ENCODE peak calls at places on chromosome 3, in six cellular contexts. V is IMR-90, P is ovary, Z is lower leg skin, S is H1, T is GM12891. W is an unnamed sample.

GRCh38 chr3:183085634-183086390 is 13.5 kb downstream of the MCCC1 start:
- DNase-seq in V (peak), P (no peak), Z (no peak), S (no peak), T (no peak), W (no peak)

GRCh38 chr3:64084640-64085039 is 61.3 kb upstream of the PSMD6 start:
- DNase-seq in V (peak), P (no peak), Z (no peak), S (no peak), T (no peak), W (peak)

GRCh38 chr3:72847282-72847681 is 963 bp downstream of the SHQ1 start:
- DNase-seq in V (no peak), P (no peak), Z (no peak), S (no peak), T (no peak), W (no peak)

GRCh38 chr3:13654330-13655073 is 105.6 kb downstream of the FBLN2 start:
- DNase-seq in V (no peak), P (no peak), Z (no peak), S (no peak), T (no peak), W (no peak)

GRCh38 chr3:120506828-120507774 is 56.3 kb upstream of the FSTL1 start:
- DNase-seq in V (peak), P (no peak), Z (no peak), S (no peak), T (peak), W (no peak)

GRCh38 chr3:163071684-163072083 is 1575.1 kb downstream of the OTOL1 start:
- DNase-seq in V (no peak), P (no peak), Z (no peak), S (no peak), T (no peak), W (no peak)

GRCh38 chr3:29410200-29410599 is 129.3 kb downstream of the RBMS3 start:
- DNase-seq in V (no peak), P (no peak), Z (no peak), S (no peak), T (no peak), W (no peak)

GRCh38 chr3:49019941-49020334 is 1.6 kb upstream of the DALRD3 start:
- DNase-seq in V (no peak), P (no peak), Z (no peak), S (no peak), T (no peak), W (no peak)

GRCh38 chr3:50639055-50639494 is 22.1 kb downstream of the MAPKAPK3 start:
- DNase-seq in V (peak), P (no peak), Z (no peak), S (no peak), T (no peak), W (peak)

GRCh38 chr3:107598926-107599754 is 76.4 kb downstream of the BBX start:
- DNase-seq in V (peak), P (no peak), Z (no peak), S (peak), T (no peak), W (no peak)

GRCh38 chr3:124854027-124854426 is 33.1 kb downstream of the ITGB5 start:
- DNase-seq in V (peak), P (no peak), Z (no peak), S (no peak), T (no peak), W (no peak)

GRCh38 chr3:127824151-127824825 is 2.0 kb upstream of the MGLL start:
- DNase-seq in V (no peak), P (no peak), Z (peak), S (no peak), T (no peak), W (no peak)

GRCh38 chr3:196633658-196634151 is 5.8 kb upstream of the NRROS start:
- DNase-seq in V (no peak), P (no peak), Z (no peak), S (no peak), T (no peak), W (no peak)

GRCh38 chr3:124246366-124246765 is 254.4 kb upstream of the ROPN1 start:
- DNase-seq in V (peak), P (no peak), Z (no peak), S (no peak), T (no peak), W (no peak)

GRCh38 chr3:195774917-195775316 is 36.8 kb downstream of the MUC4 start:
- DNase-seq in V (no peak), P (peak), Z (no peak), S (peak), T (no peak), W (peak)

GRCh38 chr3:23760325-23760724 is 45.4 kb upstream of the UBE2E1 start:
- DNase-seq in V (no peak), P (no peak), Z (no peak), S (no peak), T (no peak), W (no peak)

GRCh38 chr3:194675680-194676079 is 3.7 kb upstream of the LSG1 start:
- DNase-seq in V (no peak), P (no peak), Z (no peak), S (no peak), T (no peak), W (no peak)

GRCh38 chr3:125107861-125108567 is 52.2 kb upstream of the HEG1 start:
- DNase-seq in V (peak), P (no peak), Z (no peak), S (no peak), T (no peak), W (peak)

GRCh38 chr3:124772081-124772831 is 42.0 kb downstream of the UMPS start:
- DNase-seq in V (peak), P (no peak), Z (no peak), S (no peak), T (no peak), W (no peak)

GRCh38 chr3:138594935-138595259 is 837 bp upstream of the CEP70 start:
- DNase-seq in V (no peak), P (no peak), Z (no peak), S (no peak), T (no peak), W (no peak)

GRCh38 chr3:138591392-138591791 is 2.7 kb downstream of the CEP70 start:
- DNase-seq in V (no peak), P (no peak), Z (no peak), S (no peak), T (no peak), W (no peak)

GRCh38 chr3:138593488-138594149 is 441 bp downstream of the CEP70 start:
- DNase-seq in V (peak), P (no peak), Z (no peak), S (no peak), T (no peak), W (no peak)

GRCh38 chr3:138598534-138598933 is 4.5 kb upstream of the CEP70 start:
- DNase-seq in V (no peak), P (no peak), Z (no peak), S (no peak), T (no peak), W (no peak)

GRCh38 chr3:138594150-138594934 is at the start of gene CEP70:
- DNase-seq in V (peak), P (peak), Z (peak), S (peak), T (peak), W (peak)
- TF ChIP-seq POLR2A in V (peak), P (peak), Z (no peak), S (peak), T (no peak), W (peak)

GRCh38 chr3:179147571-179148445 is at the start of gene PIK3CA:
- DNase-seq in V (peak), P (peak), Z (peak), S (peak), T (peak), W (peak)
- TF ChIP-seq POLR2A in V (peak), P (peak), Z (no peak), S (no peak), T (peak), W (peak)

GRCh38 chr3:129313983-129314756 is 35.5 kb downstream of the HMCES start:
- DNase-seq in V (peak), P (no peak), Z (no peak), S (no peak), T (no peak), W (no peak)

GRCh38 chr3:129316121-129317013 is 37.7 kb downstream of the HMCES start:
- DNase-seq in V (peak), P (peak), Z (peak), S (no peak), T (peak), W (peak)

GRCh38 chr3:129313415-129313982 is 34.8 kb downstream of the HMCES start:
- DNase-seq in V (peak), P (no peak), Z (no peak), S (no peak), T (no peak), W (no peak)

GRCh38 chr3:129315386-129315991 is 36.8 kb downstream of the HMCES start:
- DNase-seq in V (peak), P (no peak), Z (no peak), S (no peak), T (no peak), W (no peak)

GRCh38 chr3:129314757-129315385 is 36.2 kb downstream of the HMCES start:
- DNase-seq in V (peak), P (peak), Z (peak), S (peak), T (peak), W (peak)
- TF ChIP-seq POLR2A in V (no peak), P (peak), Z (no peak), S (no peak), T (no peak), W (no peak)

GRCh38 chr3:100075731-100076543 is 38.4 kb downstream of the FILIP1L start:
- DNase-seq in V (no peak), P (no peak), Z (no peak), S (no peak), T (no peak), W (no peak)
- TF ChIP-seq POLR2A in V (no peak), P (no peak), Z (no peak), S (no peak), T (no peak), W (no peak)

GRCh38 chr3:149634072-149634471 is 23.8 kb downstream of the WWTR1 start:
- DNase-seq in V (no peak), P (no peak), Z (no peak), S (no peak), T (no peak), W (no peak)
- TF ChIP-seq POLR2A in V (no peak), P (no peak), Z (no peak), S (no peak), T (no peak), W (no peak)

GRCh38 chr3:133573054-133573628 is 345 bp upstream of the CDV3 start:
- DNase-seq in V (peak), P (peak), Z (peak), S (peak), T (peak), W (peak)
- TF ChIP-seq POLR2A in V (no peak), P (peak), Z (no peak), S (no peak), T (peak), W (peak)